ENCODE peak calls at places on chromosomes 6 and 20, in seven cellular contexts. K is D341Med; A is Daoy; U is ovary; G is AML-193; S is tibial artery; N is activated T-helper 9 cell treated with anti-CD3 and anti-CD28 coated beads, Interleukin-2, amount 50 U/mL, for 16 hours. I is an unnamed sample.

GRCh38 chr20:33481431-33481941 is 8.4 kb upstream of the CBFA2T2 start:
- DNase-seq in K (no peak), U (no peak), A (no peak), G (no peak), N (no peak), S (no peak), I (no peak)

GRCh38 chr20:54263266-54263665 is 55.4 kb downstream of the PFDN4 start:
- DNase-seq in K (no peak), G (no peak), N (no peak), S (no peak), A (no peak), U (no peak), I (no peak)

GRCh38 chr6:75344455-75344854 is 59.9 kb upstream of the TMEM30A start:
- DNase-seq in K (no peak), G (no peak), S (no peak), U (no peak), A (no peak), N (no peak), I (no peak)

GRCh38 chr20:11140359-11140758 is 466.6 kb upstream of the JAG1 start:
- DNase-seq in G (no peak), S (no peak), A (peak; percentile 84), K (no peak), N (no peak), U (no peak), I (no peak)

GRCh38 chr20:30816182-30816645 is 441.2 kb upstream of the DEFB115 start:
- DNase-seq in S (no peak), N (no peak), U (peak; percentile 23), G (no peak), K (no peak), A (peak; percentile 85), I (peak; percentile 70)

GRCh38 chr6:132053523-132053922 is 102.4 kb upstream of the CCN2 start:
- DNase-seq in A (no peak), S (no peak), N (no peak), U (no peak), K (no peak), G (no peak), I (no peak)

GRCh38 chr6:13390658-13391057 is 62.3 kb upstream of the TBC1D7 start:
- DNase-seq in K (no peak), N (no peak), U (no peak), A (no peak), G (no peak), S (no peak), I (no peak)

GRCh38 chr6:67766061-67766460 is 869.0 kb upstream of the ADGRB3 start:
- DNase-seq in N (no peak), G (no peak), U (no peak), A (no peak), K (no peak), S (no peak), I (no peak)

GRCh38 chr6:38427492-38428210 is 212.1 kb downstream of the BTBD9 start:
- DNase-seq in U (no peak), A (no peak), K (no peak), S (no peak), N (no peak), G (no peak), I (no peak)

GRCh38 chr20:25280051-25280573 is 32.2 kb downstream of the PYGB start:
- DNase-seq in K (no peak), U (peak; percentile 18), N (no peak), S (peak; percentile 58), G (no peak), A (no peak), I (peak; percentile 10)

GRCh38 chr6:37838209-37838921 is 18.8 kb downstream of the ZFAND3 start:
- DNase-seq in U (no peak), G (peak; percentile 80), S (no peak), K (no peak), A (no peak), N (no peak), I (no peak)

GRCh38 chr20:58682656-58683055 is 9.9 kb upstream of the NPEPL1 start:
- DNase-seq in K (no peak), N (no peak), S (no peak), A (no peak), G (no peak), U (no peak), I (no peak)

GRCh38 chr6:31834704-31835375 is 7.3 kb downstream of the HSPA1B start:
- DNase-seq in G (peak; percentile 91), N (peak; percentile 68), K (peak; percentile 83), S (peak; percentile 87), A (peak; percentile 72), U (peak; percentile 83), I (peak; percentile 88)

GRCh38 chr6:2866183-2866846 is 24.7 kb upstream of the SERPINB1 start:
- DNase-seq in N (no peak), A (no peak), K (no peak), U (no peak), G (no peak), S (no peak), I (no peak)

GRCh38 chr20:23072892-23073586 is 13.1 kb downstream of the CD93 start:
- DNase-seq in G (no peak), A (no peak), S (no peak), U (no peak), K (no peak), N (no peak), I (no peak)

GRCh38 chr20:63351811-63352591 is 9.1 kb downstream of the CHRNA4 start:
- DNase-seq in N (no peak), A (no peak), U (no peak), S (no peak), G (no peak), K (no peak), I (peak; percentile 61)

GRCh38 chr20:23928788-23929187 is 49.2 kb upstream of the CST5 start:
- DNase-seq in N (no peak), S (no peak), U (no peak), A (no peak), G (no peak), K (no peak), I (no peak)

GRCh38 chr20:58714340-58714922 is 21.8 kb downstream of the NPEPL1 start:
- DNase-seq in S (peak; percentile 59), G (no peak), K (peak; percentile 30), A (no peak), U (peak; percentile 12), N (no peak), I (peak; percentile 4)

GRCh38 chr20:51373713-51374481 is 168.6 kb downstream of the NFATC2 start:
- DNase-seq in A (no peak), N (no peak), S (no peak), U (no peak), K (no peak), G (no peak), I (peak; percentile 79)

GRCh38 chr6:44966449-44967091 is 361.6 kb upstream of the RUNX2 start:
- DNase-seq in A (peak; percentile 61), S (no peak), U (no peak), N (no peak), K (no peak), G (no peak), I (no peak)

GRCh38 chr6:113873043-113873667 is 16.0 kb downstream of the MARCKS start:
- DNase-seq in N (no peak), S (peak; percentile 68), K (no peak), G (peak; percentile 97), U (no peak), A (no peak), I (peak; percentile 47)

GRCh38 chr20:32152421-32153155 is 43.1 kb downstream of the TM9SF4 start:
- DNase-seq in G (no peak), U (peak; percentile 4), K (no peak), A (no peak), N (no peak), S (peak; percentile 27), I (no peak)

GRCh38 chr20:59948828-59949720 is 8.9 kb downstream of the FAM217B start:
- DNase-seq in S (no peak), N (no peak), U (no peak), G (peak; percentile 60), A (peak; percentile 38), K (no peak), I (no peak)

GRCh38 chr6:145278163-145278807 is 457.0 kb downstream of the EPM2A start:
- DNase-seq in S (no peak), G (no peak), K (no peak), U (no peak), A (no peak), N (no peak), I (no peak)